ENCODE peak calls at places on chromosomes 12 and 14, in ten cellular contexts. I is cardiac muscle cell; Q is progenitor cell of endocrine pancreas; V is stimulated activated CD4-positive, alpha-beta T cell treated with anti-CD3 and anti-CD28 coated beads, TNF-alpha, amount 100 ng/mL, for 1 hour; X is activated T-cell treated with anti-CD3 and anti-CD28 coated beads, Interleukin-2, amount 50 U/mL, for 48 hours; H is cerebellar nuclear complex; P is NCI-H460; S is activated CD4-positive, alpha-beta T cell treated with anti-CD3 and anti-CD28 coated beads for 48 hours; K is foreskin keratinocyte; O is GM10248. G is an unnamed sample.

GRCh38 chr14:33475623-33476022 is 475.3 kb downstream of the EGLN3 start:
- DNase-seq in Q (peak), K (peak), X (peak), S (peak), H (no peak), I (peak), P (peak), V (no peak), O (no peak), G (peak)

GRCh38 chr12:48454675-48455074 is 17.7 kb upstream of the ANP32D start:
- DNase-seq in H (no peak), P (peak), X (no peak), S (no peak), V (no peak), O (no peak), I (no peak), Q (no peak), K (no peak), G (no peak)

GRCh38 chr12:50505386-50505827 is 622 bp downstream of the DIP2B start:
- DNase-seq in O (peak), S (peak), H (no peak), K (peak), Q (no peak), X (no peak), V (peak), P (peak), I (peak), G (no peak)

GRCh38 chr12:11941601-11942360 is 129.0 kb upstream of the BCL2L14 start:
- DNase-seq in K (peak), O (no peak), P (no peak), S (no peak), V (no peak), Q (no peak), X (no peak), I (no peak), H (no peak), G (no peak)

GRCh38 chr12:89470741-89471504 is 53.7 kb downstream of the GALNT4 start:
- DNase-seq in V (no peak), S (no peak), H (no peak), Q (no peak), O (peak), X (no peak), P (no peak), K (no peak), I (peak), G (no peak)

GRCh38 chr14:105382343-105383082 is 15.8 kb upstream of the TEX22 start:
- DNase-seq in P (no peak), H (no peak), K (no peak), X (no peak), I (no peak), V (no peak), S (no peak), O (no peak), Q (no peak), G (no peak)

GRCh38 chr12:3692616-3693365 is 60.1 kb downstream of the CRACR2A start:
- DNase-seq in X (no peak), H (no peak), K (no peak), V (no peak), S (no peak), I (no peak), P (no peak), Q (no peak), O (no peak), G (no peak)

GRCh38 chr12:38152816-38153736 is 163.5 kb upstream of the ALG10B start:
- DNase-seq in K (no peak), V (no peak), X (no peak), Q (no peak), P (no peak), I (no peak), H (no peak), S (no peak), O (no peak), G (no peak)

GRCh38 chr12:46187023-46187422 is 81.8 kb downstream of the SLC38A1 start:
- DNase-seq in S (no peak), P (no peak), H (no peak), O (no peak), Q (no peak), K (no peak), V (no peak), X (no peak), I (no peak), G (no peak)

GRCh38 chr12:7588703-7589329 is 76.9 kb downstream of the APOBEC1 start:
- DNase-seq in X (peak), Q (no peak), K (peak), I (peak), H (no peak), P (peak), S (peak), O (peak), V (peak), G (peak)

GRCh38 chr12:50825372-50825838 is 17.3 kb upstream of the TMPRSS12 start:
- DNase-seq in S (no peak), O (peak), H (no peak), I (peak), V (no peak), Q (no peak), K (no peak), P (peak), X (no peak), G (peak)

GRCh38 chr14:94906577-94906976 is 136.7 kb upstream of the GSC start:
- DNase-seq in I (no peak), S (no peak), O (no peak), H (no peak), P (no peak), X (no peak), Q (no peak), K (no peak), V (no peak), G (no peak)

GRCh38 chr12:110269622-110270124 is 11.4 kb upstream of the ATP2A2 start:
- DNase-seq in K (no peak), V (no peak), H (no peak), I (no peak), X (no peak), O (no peak), P (no peak), S (no peak), Q (no peak), G (peak)